ENCODE peak calls at places on chromosomes 5 and 9, in seven cellular contexts. V is cardiac muscle cell; T is A549; C is mesenchymal stem cell; S is neuronal stem cell; H is pancreas; R is naive thymus-derived CD4-positive, alpha-beta T cell. P is an unnamed sample. For H3K4me1, the result is how much of the 10 kb centered on the place peaks cover.

GRCh38 chr5:108324886-108325285 is 57.0 kb downstream of the FBXL17 start:
- DNase-seq in V (no peak), T (no peak), C (no peak), S (no peak), H (no peak), R (no peak), P (no peak)

GRCh38 chr9:133768859-133769510 is 30.8 kb upstream of the SARDH start:
- DNase-seq in V (no peak), T (no peak), C (no peak), S (no peak), H (peak), R (no peak), P (no peak)

GRCh38 chr5:120062515-120062917 is 401.6 kb upstream of the PRR16 start:
- DNase-seq in V (peak), T (no peak), C (peak), S (no peak), H (no peak), R (no peak), P (no peak)

GRCh38 chr9:88593537-88594185 is 58.7 kb downstream of the NXNL2 start:
- DNase-seq in V (peak), T (peak), C (peak), S (peak), H (peak), R (peak), P (peak)

GRCh38 chr5:169099801-169100734 is 200.9 kb downstream of the SLIT3 start:
- DNase-seq in V (peak), T (no peak), C (no peak), S (no peak), H (no peak), R (no peak), P (no peak)

GRCh38 chr9:119185298-119185697 is 183.9 kb downstream of the BRINP1 start:
- DNase-seq in V (no peak), T (no peak), C (no peak), S (no peak), H (no peak), R (no peak), P (no peak)

GRCh38 chr9:128424268-128424780 is 3.7 kb downstream of the CERCAM start:
- DNase-seq in V (no peak), T (no peak), C (no peak), S (no peak), H (no peak), R (no peak), P (no peak)

GRCh38 chr5:138792181-138792808 is 39.1 kb downstream of the CTNNA1 start:
- DNase-seq in V (no peak), T (no peak), C (no peak), S (no peak), H (no peak), R (peak), P (no peak)

GRCh38 chr9:136088939-136089696 is 6.0 kb downstream of the NACC2 start:
- DNase-seq in V (no peak), T (no peak), C (no peak), S (no peak), H (no peak), R (no peak), P (no peak)

GRCh38 chr9:136090060-136090735 is 4.9 kb downstream of the NACC2 start:
- DNase-seq in V (no peak), T (no peak), C (no peak), S (no peak), H (no peak), R (no peak), P (no peak)

GRCh38 chr9:136090768-136091581 is 4.1 kb downstream of the NACC2 start:
- DNase-seq in V (no peak), T (no peak), C (peak), S (no peak), H (no peak), R (no peak), P (no peak)

GRCh38 chr9:136088481-136088938 is 6.6 kb downstream of the NACC2 start:
- DNase-seq in V (no peak), T (no peak), C (no peak), S (no peak), H (no peak), R (no peak), P (no peak)

DNA sequence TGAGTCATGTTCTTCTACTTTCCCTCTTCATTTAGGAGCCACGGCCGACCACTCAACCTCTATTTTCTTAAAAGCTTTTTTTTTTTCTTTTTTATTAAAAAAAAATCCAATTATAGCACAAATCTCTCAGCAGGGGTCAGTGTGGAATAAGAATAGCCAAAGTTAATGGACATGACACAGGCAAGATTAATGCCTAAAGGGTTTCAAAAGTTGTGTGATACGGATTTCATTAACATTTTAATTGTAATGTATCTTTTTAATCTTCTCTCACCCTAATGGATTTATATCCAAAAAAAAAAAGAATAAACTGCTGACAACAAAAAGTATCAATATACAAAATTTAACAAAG is 5.4 kb downstream of the NACC2 start:
- DNase-seq in V (peak), T (no peak), C (peak), S (no peak), H (no peak), R (peak), P (no peak)
- H3K4me1 ChIP-seq in V (under half), T (under half), C (half or more), S (under half), H (under half), R (under half), P (under half)

GRCh38 chr5:73381587-73382411 is 66.8 kb downstream of the FOXD1 start:
- DNase-seq in V (no peak), T (no peak), C (no peak), S (peak), H (no peak), R (no peak), P (no peak)
- H3K4me3 ChIP-seq in V (no peak), T (no peak), C (no peak), S (peak), H (no peak), R (no peak), P (no peak)

DNA sequence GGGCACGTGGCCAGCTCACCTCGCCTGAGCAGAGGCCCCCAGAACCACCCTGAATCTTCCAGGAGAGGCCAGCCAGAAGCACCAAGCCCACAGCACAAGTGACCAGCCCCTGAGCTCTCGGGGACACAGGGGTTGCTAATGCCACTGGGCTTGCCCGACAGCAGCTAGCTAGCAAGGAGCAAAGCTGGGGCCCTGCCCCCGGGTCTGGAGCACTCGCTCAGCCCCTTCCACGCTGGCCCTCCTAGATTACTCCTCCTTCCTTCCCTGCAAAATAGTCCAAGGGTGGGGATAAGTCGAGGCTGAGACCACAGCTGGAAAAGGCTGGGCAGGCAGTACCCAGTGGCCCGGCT is 74.0 kb downstream of the ADAMTS2 start:
- DNase-seq in V (no peak), T (no peak), C (no peak), S (no peak), H (no peak), R (no peak), P (no peak)
- H3K4me1 ChIP-seq in V (under half), T (under half), C (under half), S (under half), H (under half), R (under half), P (under half)

DNA sequence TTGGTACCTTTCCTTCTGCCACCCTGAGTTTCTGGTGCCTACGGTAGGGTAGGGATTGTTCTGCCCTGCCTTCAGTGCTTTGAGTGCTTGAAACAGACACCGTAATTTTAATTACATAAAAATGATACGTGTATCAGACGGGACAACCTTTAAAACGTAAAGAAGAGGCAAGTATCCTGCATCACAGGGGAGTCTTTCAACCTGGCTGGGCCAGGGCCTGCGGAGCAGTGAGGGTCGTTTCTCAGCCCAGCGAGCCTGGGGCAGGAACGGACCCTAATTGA is 480 bp upstream of the DAB2IP start:
- DNase-seq in V (no peak), T (no peak), C (no peak), S (no peak), H (no peak), R (no peak), P (no peak)
- H3K4me3 ChIP-seq in V (peak), T (peak), C (peak), S (peak), H (peak), R (no peak), P (no peak)

DNA sequence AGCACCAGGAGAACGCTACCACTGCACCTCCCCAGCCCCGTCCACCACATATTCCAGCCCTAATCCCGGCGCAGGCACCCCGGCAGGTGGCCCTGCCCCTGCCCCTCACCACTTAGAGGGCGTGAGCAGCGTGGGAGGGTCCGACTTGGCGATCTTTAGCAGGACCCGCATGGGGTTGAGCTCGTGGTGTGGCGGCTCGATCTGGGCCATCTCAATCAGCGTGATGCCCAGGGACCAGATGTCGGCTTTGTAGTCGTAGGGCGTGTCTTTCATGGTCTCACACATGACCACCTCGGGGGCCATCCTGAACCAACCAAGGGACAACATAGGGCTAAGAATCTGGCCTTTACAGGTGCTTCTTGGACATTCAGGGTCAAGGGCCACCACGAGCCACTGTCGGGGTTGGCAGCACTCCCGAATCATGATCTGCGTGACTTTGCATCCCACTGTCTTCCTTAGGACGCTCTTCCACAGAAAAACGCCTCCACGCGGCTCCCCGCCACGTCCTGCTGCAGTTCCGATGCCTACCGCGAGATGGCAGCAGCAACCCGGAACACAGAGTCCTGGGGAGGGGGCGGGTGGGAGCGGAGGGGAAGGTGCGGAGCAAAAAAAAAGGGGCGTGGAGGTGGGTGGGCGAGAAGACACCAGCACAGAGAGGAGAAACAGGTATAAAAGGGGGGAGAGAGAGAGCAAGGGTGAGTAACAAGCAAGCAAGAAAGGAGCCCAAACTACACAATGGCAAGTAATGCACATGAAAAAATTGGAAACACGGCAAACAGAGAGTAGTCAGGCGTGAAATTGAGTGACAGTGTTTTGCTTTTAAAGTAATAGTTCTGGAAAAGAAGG is 81.3 kb downstream of the STK10 start:
- DNase-seq in V (peak), T (peak), C (peak), S (peak), H (no peak), R (peak), P (peak)
- H3K4me1 ChIP-seq in V (under half), T (under half), C (half or more), S (under half), H (under half), R (under half), P (under half)

P was measured in CD4-positive, CD25-positive, alpha-beta regulatory T cell.